ENCODE peak calls at places on chromosomes 16 and 17, in ten cellular contexts. C is sciatic nerve; K is naive thymus-derived CD8-positive, alpha-beta T cell; M is Daoy; W is stimulated activated CD8-positive, alpha-beta memory T cell treated with anti-CD3 and anti-CD28 coated beads, Interleukin-2, amount 100 ng/mL, for 1 hour; Q is activated CD4-positive, alpha-beta T cell treated with anti-CD3 and anti-CD28 coated beads for 36 hours; P is anterior cingulate cortex; U is ELR; H is A549; O is stimulated activated CD4-positive, alpha-beta T cell treated with anti-CD3 and anti-CD28 coated beads, Interleukin-1b, Interleukin-23, amount 100 ng/mL, for 24 hours. N is an unnamed sample.

GRCh38 chr17:55925440-55925839 is 174.6 kb downstream of the PCTP start:
- DNase-seq in C (no peak), K (no peak), M (no peak), W (no peak), Q (no peak), P (no peak), U (no peak), H (no peak), O (no peak), N (no peak)

GRCh38 chr16:23499801-23500200 is 10.5 kb downstream of the GGA2 start:
- DNase-seq in C (no peak), K (no peak), M (no peak), W (no peak), Q (no peak), P (no peak), U (no peak), H (no peak), O (no peak), N (no peak)

GRCh38 chr16:51359141-51359960 is 208.3 kb upstream of the SALL1 start:
- DNase-seq in C (peak), K (no peak), M (no peak), W (no peak), Q (no peak), P (peak), U (no peak), H (no peak), O (no peak), N (no peak)

GRCh38 chr16:30340621-30341020 is 14.5 kb downstream of the CD2BP2 start:
- DNase-seq in C (no peak), K (no peak), M (no peak), W (no peak), Q (no peak), P (no peak), U (no peak), H (no peak), O (no peak), N (no peak)

GRCh38 chr16:49468611-49469322 is 95.2 kb downstream of the C16orf78 start:
- DNase-seq in C (peak), K (no peak), M (no peak), W (no peak), Q (no peak), P (no peak), U (no peak), H (no peak), O (no peak), N (peak)

GRCh38 chr17:37458805-37459204 is 30.9 kb upstream of the DUSP14 start:
- DNase-seq in C (no peak), K (no peak), M (peak), W (no peak), Q (no peak), P (no peak), U (peak), H (peak), O (no peak), N (no peak)

GRCh38 chr16:48384305-48384981 is 770 bp downstream of the SIAH1 start:
- DNase-seq in C (peak), K (peak), M (peak), W (no peak), Q (peak), P (no peak), U (peak), H (peak), O (no peak), N (peak)

GRCh38 chr17:38452719-38453118 is 24.5 kb downstream of the ARHGAP23 start:
- DNase-seq in C (no peak), K (no peak), M (no peak), W (no peak), Q (no peak), P (no peak), U (no peak), H (no peak), O (no peak), N (no peak)

GRCh38 chr16:47386201-47386718 is 74.6 kb downstream of the ITFG1 start:
- DNase-seq in C (no peak), K (no peak), M (no peak), W (no peak), Q (no peak), P (no peak), U (no peak), H (no peak), O (no peak), N (no peak)

GRCh38 chr16:10121496-10121895 is 60.7 kb downstream of the GRIN2A start:
- DNase-seq in C (no peak), K (no peak), M (peak), W (no peak), Q (no peak), P (no peak), U (peak), H (no peak), O (no peak), N (no peak)

GRCh38 chr17:50392621-50393020 is 4.7 kb downstream of the LRRC59 start:
- DNase-seq in C (no peak), K (no peak), M (no peak), W (no peak), Q (no peak), P (no peak), U (no peak), H (no peak), O (no peak), N (no peak)

GRCh38 chr16:70258946-70259345 is 7.2 kb upstream of the EXOSC6 start:
- DNase-seq in C (no peak), K (no peak), M (no peak), W (no peak), Q (no peak), P (no peak), U (no peak), H (no peak), O (no peak), N (no peak)

GRCh38 chr16:62891-63290 is 9.3 kb downstream of the SNRNP25 start:
- DNase-seq in C (peak), K (no peak), M (no peak), W (no peak), Q (no peak), P (no peak), U (no peak), H (no peak), O (no peak), N (no peak)

GRCh38 chr16:57192720-57193486 is 6.8 kb downstream of the RSPRY1 start:
- DNase-seq in C (no peak), K (no peak), M (no peak), W (no peak), Q (no peak), P (no peak), U (peak), H (no peak), O (no peak), N (no peak)

GRCh38 chr17:41329279-41329925 is 13.9 kb upstream of the KRTAP17-1 start:
- DNase-seq in C (no peak), K (no peak), M (peak), W (no peak), Q (peak), P (no peak), U (peak), H (peak), O (no peak), N (no peak)